ENCODE peak calls at places on chromosomes 16 and 17, in ten cellular contexts. Y, J, C, H, Z, E, Q, U, F and W are unnamed samples.

GRCh38 chr17:73803867-73804539 is 159.8 kb upstream of the SDK2 start:
- DNase-seq in C (no peak), H (no peak), Y (no peak), Z (no peak), U (no peak), E (no peak), J (no peak), Q (no peak), F (no peak), W (no peak)

GRCh38 chr16:59748531-59748930 is 1014.4 kb upstream of the GOT2 start:
- DNase-seq in F (no peak), C (no peak), Q (no peak), U (no peak), Y (no peak), Z (no peak), J (no peak), H (no peak), E (no peak), W (no peak)

GRCh38 chr17:13204607-13205237 is 186.9 kb upstream of the ELAC2 start:
- DNase-seq in Q (no peak), Z (peak), H (no peak), F (no peak), C (no peak), U (no peak), E (no peak), Y (no peak), J (no peak), W (no peak)

GRCh38 chr16:10261077-10261476 is 78.8 kb upstream of the GRIN2A start:
- DNase-seq in F (no peak), J (no peak), E (no peak), H (no peak), C (no peak), Q (no peak), U (no peak), Z (no peak), Y (no peak), W (no peak)

GRCh38 chr17:7886227-7887037 is 2.2 kb upstream of the CHD3 start:
- DNase-seq in Q (no peak), E (peak), Z (peak), C (peak), H (peak), F (no peak), J (peak), Y (no peak), U (peak), W (peak)

GRCh38 chr17:72111374-72111773 is 9.4 kb upstream of the SOX9 start:
- DNase-seq in J (no peak), Y (no peak), F (no peak), U (no peak), C (no peak), H (no peak), E (no peak), Q (no peak), Z (no peak), W (peak)

GRCh38 chr16:28192811-28193529 is 18.8 kb downstream of the XPO6 start:
- DNase-seq in H (no peak), C (no peak), F (no peak), U (peak), Y (no peak), J (no peak), Z (no peak), Q (no peak), E (no peak), W (no peak)

GRCh38 chr17:75124041-75124818 is 7.3 kb downstream of the NT5C start:
- DNase-seq in J (peak), F (no peak), Z (peak), H (no peak), E (peak), Q (peak), U (peak), C (no peak), Y (no peak), W (peak)

GRCh38 chr16:76729525-76729924 is 452.3 kb downstream of the CNTNAP4 start:
- DNase-seq in Y (no peak), Q (no peak), U (no peak), C (no peak), Z (peak), J (no peak), E (no peak), F (no peak), H (no peak), W (peak)

GRCh38 chr16:68065716-68066305 is 19.4 kb upstream of the NFATC3 start:
- DNase-seq in U (peak), F (no peak), E (peak), Z (no peak), J (no peak), C (no peak), Y (peak), Q (no peak), H (no peak), W (no peak)

GRCh38 chr16:67158637-67159600 is 790 bp downstream of the TRADD start:
- DNase-seq in E (peak), F (no peak), Z (peak), C (no peak), Q (peak), H (peak), Y (no peak), U (peak), J (peak), W (peak)

GRCh38 chr17:64212122-64212521 is 50.9 kb downstream of the TEX2 start:
- DNase-seq in C (no peak), Y (no peak), E (no peak), H (no peak), F (peak), U (no peak), Z (no peak), Q (no peak), J (no peak), W (no peak)

GRCh38 chr16:18979936-18980335 is 3.8 kb upstream of the TMC7 start:
- DNase-seq in E (no peak), F (no peak), C (no peak), Z (peak), U (peak), H (no peak), Y (no peak), J (no peak), Q (no peak), W (no peak)

GRCh38 chr17:49764559-49765180 is 739 bp upstream of the FAM117A start:
- DNase-seq in J (no peak), Z (no peak), Y (no peak), C (no peak), E (no peak), H (no peak), F (no peak), U (no peak), Q (no peak), W (no peak)

GRCh38 chr17:10198509-10199249 is at the start of gene GAS7:
- DNase-seq in Q (peak), C (peak), E (peak), J (no peak), H (peak), U (peak), Y (no peak), Z (no peak), F (no peak), W (no peak)

GRCh38 chr16:19210175-19210924 is 42.3 kb downstream of the SYT17 start:
- DNase-seq in J (peak), U (peak), C (no peak), E (peak), Y (no peak), H (no peak), Q (no peak), Z (peak), F (no peak), W (no peak)

GRCh38 chr16:1019934-1020305 is 38.4 kb downstream of the SOX8 start:
- DNase-seq in Z (no peak), Y (no peak), E (no peak), U (no peak), C (no peak), H (no peak), J (no peak), F (no peak), Q (no peak), W (no peak)

GRCh38 chr17:74380086-74380958 is 13.0 kb downstream of the GPR142 start:
- DNase-seq in H (no peak), F (no peak), J (peak), U (peak), C (no peak), Z (peak), Q (no peak), E (peak), Y (no peak), W (no peak)

GRCh38 chr16:82936941-82937551 is 310.3 kb downstream of the CDH13 start:
- DNase-seq in F (no peak), Z (no peak), H (no peak), Q (no peak), U (no peak), J (no peak), Y (no peak), C (no peak), E (peak), W (no peak)

GRCh38 chr17:64384253-64385186 is 6.1 kb downstream of the PECAM1 start:
- DNase-seq in U (peak), J (peak), H (no peak), Z (peak), C (no peak), Y (no peak), Q (peak), F (no peak), E (no peak), W (no peak)

GRCh38 chr16:59410451-59410850 is 676.3 kb upstream of the GOT2 start:
- DNase-seq in U (no peak), H (no peak), Z (no peak), C (no peak), Y (no peak), F (no peak), Q (no peak), J (no peak), E (no peak), W (no peak)

DNA sequence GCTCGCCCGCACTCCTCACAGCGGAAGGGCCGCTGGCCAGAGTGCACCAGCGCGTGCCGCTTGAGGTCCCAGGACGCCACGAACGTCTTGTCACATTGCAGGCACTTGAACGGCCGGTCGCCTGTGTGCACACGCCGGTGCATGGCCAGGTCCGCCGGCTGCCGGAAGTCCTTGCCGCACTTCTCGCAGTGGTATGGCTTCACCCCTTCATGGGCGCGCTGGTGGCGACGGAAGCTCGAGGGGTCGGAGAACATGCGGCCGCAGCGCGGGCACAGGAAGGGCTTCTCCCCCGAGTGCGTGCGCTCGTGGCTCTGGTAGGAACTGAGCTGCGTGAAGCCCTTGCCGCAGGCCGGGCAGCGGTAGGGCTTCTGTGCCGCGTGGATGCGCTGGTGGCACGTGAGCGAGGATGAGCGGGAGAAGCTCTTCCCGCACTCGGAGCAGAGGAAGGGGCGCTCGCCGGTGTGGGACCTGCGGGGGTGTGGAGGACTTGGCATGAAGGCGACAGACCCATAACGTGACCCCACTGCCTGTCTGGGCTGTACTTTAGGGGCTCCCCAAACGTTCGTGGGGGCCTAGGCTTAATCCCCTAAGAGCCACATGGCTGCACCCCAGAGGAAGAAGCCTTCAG is 12.1 kb downstream of the ZNF668 start:
- DNase-seq in F (no peak), C (no peak), J (no peak), H (no peak), E (no peak), Z (no peak), Q (no peak), Y (no peak), U (no peak), W (no peak)
- H3K4me3 ChIP-seq in F (no peak), C (no peak), J (no peak), H (peak), E (no peak), Z (no peak), Q (no peak), Y (no peak), U (no peak), W (no peak)

DNA sequence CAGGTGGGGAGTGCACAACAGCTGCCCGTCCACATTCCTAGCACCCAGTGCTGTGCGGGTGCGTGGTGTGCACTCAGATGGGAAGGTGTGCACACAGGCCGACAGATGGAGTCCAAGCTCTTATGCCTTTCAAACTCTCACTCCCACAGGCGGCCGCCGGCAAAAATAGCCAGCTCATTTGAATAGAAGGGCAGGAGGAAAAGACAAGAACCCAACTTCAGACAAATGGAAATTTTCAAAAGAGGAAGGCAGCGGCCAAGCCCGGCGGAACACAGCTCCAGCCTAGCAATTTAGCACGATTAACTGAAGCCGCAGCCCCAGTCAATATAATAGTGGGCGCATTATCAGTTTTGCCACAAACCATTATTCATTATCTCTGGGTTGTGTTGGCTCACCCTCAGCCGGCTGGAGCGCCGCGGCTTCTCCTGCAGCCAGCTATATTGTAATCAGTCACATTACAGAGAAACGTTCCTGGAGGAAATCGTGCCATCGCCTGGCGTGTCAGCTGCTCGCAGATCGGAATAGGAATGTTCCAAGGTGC is 103.9 kb upstream of the SEC14L1 start:
- DNase-seq in C (no peak), Z (no peak), Q (no peak), J (no peak), F (no peak), U (peak), E (no peak), Y (no peak), H (peak), W (peak)
- H3K4me3 ChIP-seq in C (no peak), Z (no peak), Q (no peak), J (no peak), F (no peak), U (no peak), E (no peak), Y (no peak), H (no peak), W (peak)

DNA sequence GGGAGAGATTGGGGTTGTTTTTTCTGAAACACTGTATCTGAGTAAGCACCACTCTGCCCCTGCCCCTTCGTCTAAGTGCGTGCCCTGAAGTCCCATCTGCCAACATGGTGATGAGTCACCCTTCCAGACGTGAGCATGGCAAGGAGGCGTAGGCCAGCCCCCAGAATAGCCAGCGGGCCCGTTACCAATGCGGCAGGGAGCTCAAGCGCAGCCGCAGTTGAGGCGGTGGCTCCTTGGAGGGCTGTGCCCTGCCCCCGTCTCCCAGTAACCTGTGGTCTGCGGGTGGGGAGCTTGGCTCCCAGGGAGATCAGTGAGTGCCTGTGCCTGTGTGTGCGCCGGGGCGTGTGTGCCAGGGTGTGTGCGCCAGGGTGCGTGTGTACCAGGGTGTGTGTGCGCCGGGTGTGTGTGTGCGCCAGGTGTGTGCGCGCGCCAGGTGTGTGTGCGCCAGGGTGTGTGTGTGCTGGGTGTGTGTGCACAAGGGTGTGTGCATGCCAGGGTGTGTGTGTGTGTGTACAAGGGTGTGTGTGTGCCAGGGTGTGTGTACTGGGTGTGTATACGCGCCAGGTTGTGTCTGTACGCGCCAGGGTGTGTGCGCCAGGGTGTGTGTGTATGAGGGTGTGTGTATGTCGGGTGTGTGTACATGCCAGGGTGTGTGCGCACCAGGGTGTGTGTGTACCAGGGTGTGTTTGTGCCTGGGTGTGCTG is 98.6 kb upstream of the CHMP6 start:
- DNase-seq in J (peak), F (no peak), U (no peak), C (no peak), H (no peak), Q (no peak), E (no peak), Z (peak), Y (peak), W (peak)
- H3K4me3 ChIP-seq in J (no peak), F (no peak), U (no peak), C (no peak), H (no peak), Q (no peak), E (no peak), Z (peak), Y (no peak), W (no peak)

GRCh38 chr17:58415371-58416055 is 1.8 kb downstream of the RNF43 start:
- DNase-seq in U (peak), E (no peak), Q (no peak), F (no peak), J (no peak), C (no peak), H (peak), Y (no peak), Z (peak), W (peak)
- H3K4me3 ChIP-seq in U (peak), E (no peak), Q (peak), F (no peak), J (peak), C (no peak), H (peak), Y (no peak), Z (peak), W (no peak)